ENCODE peak calls at places on chromosome 11, in four cellular contexts. Z is CD4-positive, alpha-beta T cell; P is sigmoid colon; T is MM.1S. M is an unnamed sample.

GRCh38 chr11:110297082-110297725 is 790 bp upstream of the RDX start:
- DNase-seq in P (no peak), Z (no peak), T (peak; percentile 7), M (no peak)

GRCh38 chr11:93905384-93905783 is 55.0 kb upstream of the VSTM5 start:
- DNase-seq in Z (no peak), T (no peak), P (no peak), M (no peak)

GRCh38 chr11:12189543-12190235 is 79.3 kb downstream of the MICAL2 start:
- DNase-seq in Z (peak; percentile 39), P (no peak), T (no peak), M (no peak)

GRCh38 chr11:114183041-114183511 is 113.1 kb upstream of the NNMT start:
- DNase-seq in Z (peak; percentile 53), P (peak; percentile 93), T (no peak), M (peak; percentile 24)

GRCh38 chr11:94828088-94828487 is 59.9 kb downstream of the AMOTL1 start:
- DNase-seq in Z (no peak), P (no peak), T (no peak), M (no peak)

GRCh38 chr11:91293119-91293518 is 931.5 kb upstream of the FAT3 start:
- DNase-seq in P (no peak), T (no peak), Z (no peak), M (no peak)

GRCh38 chr11:73271936-73272679 is at the start of gene P2RY6:
- DNase-seq in Z (no peak), T (peak; percentile 87), P (peak; percentile 70), M (no peak)

GRCh38 chr11:59158206-59159068 is 13.5 kb upstream of the DTX4 start:
- DNase-seq in P (no peak), T (peak; percentile 76), Z (peak; percentile 43), M (peak; percentile 43)

GRCh38 chr11:55838452-55838851 is at the start of gene OR5D16:
- DNase-seq in P (no peak), Z (no peak), T (no peak), M (no peak)

GRCh38 chr11:130634981-130635473 is 186.6 kb downstream of the ADAMTS15 start:
- DNase-seq in Z (no peak), T (no peak), P (no peak), M (no peak)

GRCh38 chr11:35723493-35724284 is 61.1 kb downstream of the TRIM44 start:
- DNase-seq in Z (no peak), T (no peak), P (no peak), M (no peak)

GRCh38 chr11:8268530-8269461 is 5.1 kb upstream of the LMO1 start:
- DNase-seq in T (no peak), P (peak; percentile 47), Z (no peak), M (no peak)

GRCh38 chr11:120182790-120183491 is 27.9 kb upstream of the OAF start:
- DNase-seq in T (no peak), Z (no peak), P (peak; percentile 66), M (no peak)

GRCh38 chr11:83693279-83693992 is 407.3 kb upstream of the CCDC90B start:
- DNase-seq in Z (no peak), P (no peak), T (no peak), M (no peak)

GRCh38 chr11:65459552-65459951 is 37.0 kb downstream of the NEAT1 start:
- DNase-seq in Z (no peak), P (peak; percentile 58), T (no peak), M (no peak)

GRCh38 chr11:2804189-2804588 is 81.4 kb downstream of the CDKN1C start:
- DNase-seq in P (no peak), Z (peak; percentile 0), T (no peak), M (no peak)

GRCh38 chr11:108635106-108635505 is 29.8 kb upstream of the DDX10 start:
- DNase-seq in P (no peak), Z (no peak), T (no peak), M (no peak)

GRCh38 chr11:123505546-123506299 is 75.7 kb downstream of the GRAMD1B start:
- DNase-seq in Z (no peak), P (no peak), T (no peak), M (no peak)

GRCh38 chr11:70552167-70552435 is 153.8 kb downstream of the CTTN start:
- DNase-seq in Z (no peak), T (no peak), P (no peak), M (no peak)

GRCh38 chr11:80733776-80734175 is 1292.9 kb upstream of the TENM4 start:
- DNase-seq in P (no peak), T (no peak), Z (no peak), M (no peak)

GRCh38 chr11:64870176-64870892 is 8.1 kb downstream of the EHD1 start:
- DNase-seq in T (no peak), Z (no peak), P (peak; percentile 81), M (no peak)

GRCh38 chr11:34028407-34028804 is 23.1 kb upstream of the CAPRIN1 start:
- DNase-seq in Z (no peak), P (no peak), T (no peak), M (no peak)

GRCh38 chr11:11476971-11477645 is 124.1 kb upstream of the CSNK2A3 start:
- DNase-seq in T (no peak), Z (no peak), P (no peak), M (no peak)

GRCh38 chr11:20154381-20154780 is 5.9 kb downstream of the DBX1 start:
- DNase-seq in P (no peak), Z (no peak), T (no peak), M (no peak)

GRCh38 chr11:45267660-45268340 is 18.3 kb downstream of the SYT13 start:
- DNase-seq in P (no peak), Z (no peak), T (no peak), M (no peak)

GRCh38 chr11:37504925-37505324 is 906.9 kb upstream of the RAG2 start:
- DNase-seq in P (no peak), T (no peak), Z (no peak), M (no peak)

GRCh38 chr11:37505406-37505805 is 907.4 kb upstream of the RAG2 start:
- DNase-seq in P (no peak), T (no peak), Z (no peak), M (no peak)

GRCh38 chr11:37502202-37502601 is 904.2 kb upstream of the RAG2 start:
- DNase-seq in T (peak; percentile 59), P (no peak), Z (no peak), M (no peak)

GRCh38 chr11:37503411-37504065 is 905.5 kb upstream of the RAG2 start:
- DNase-seq in T (peak; percentile 42), P (no peak), Z (no peak), M (no peak)

DNA sequence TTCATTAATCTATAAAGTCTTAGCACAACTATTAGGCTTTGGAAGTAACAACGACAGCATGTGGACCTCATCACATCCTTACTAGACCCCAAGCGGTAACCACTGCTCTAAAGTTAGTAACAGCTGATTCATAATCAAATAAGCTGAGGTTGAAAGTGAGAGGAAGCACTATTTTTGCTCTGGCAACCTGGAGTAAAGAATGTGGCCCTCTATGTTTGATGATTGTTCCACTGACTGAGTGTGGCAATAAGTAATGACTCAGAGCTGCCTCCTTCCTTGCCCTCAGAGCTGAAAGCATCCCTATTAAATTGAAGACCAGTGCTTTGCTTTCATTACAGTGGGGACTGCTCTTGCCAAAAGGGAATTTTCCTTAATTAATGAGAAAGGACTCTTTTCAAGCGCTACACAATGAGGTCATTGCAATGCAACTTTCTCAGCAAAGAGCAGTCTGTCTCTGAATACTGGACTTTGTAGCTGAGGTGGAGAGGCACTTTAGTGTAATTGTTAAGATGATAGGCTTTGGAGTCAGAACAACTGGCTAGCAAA is 906.1 kb upstream of the RAG2 start:
- DNase-seq in T (peak; percentile 90), Z (no peak), P (no peak), M (no peak)
- H3K27ac ChIP-seq in T (peak overlapping the region; percentile 90), Z (no peak overlapping the region), P (no peak overlapping the region), M (no peak overlapping the region)

GRCh38 chr11:134250675-134251074 is 2.5 kb downstream of the THYN1 start:
- DNase-seq in T (no peak), P (no peak), Z (no peak), M (no peak)

GRCh38 chr11:134252539-134253188 is 488 bp downstream of the THYN1 start:
- DNase-seq in T (no peak), P (no peak), Z (no peak), M (no peak)

GRCh38 chr11:134254433-134254832 is 1.1 kb downstream of the ACAD8 start:
- DNase-seq in Z (no peak), P (no peak), T (no peak), M (no peak)

GRCh38 chr11:134257101-134257500 is 3.7 kb downstream of the ACAD8 start:
- DNase-seq in T (no peak), P (no peak), Z (no peak), M (no peak)

DNA sequence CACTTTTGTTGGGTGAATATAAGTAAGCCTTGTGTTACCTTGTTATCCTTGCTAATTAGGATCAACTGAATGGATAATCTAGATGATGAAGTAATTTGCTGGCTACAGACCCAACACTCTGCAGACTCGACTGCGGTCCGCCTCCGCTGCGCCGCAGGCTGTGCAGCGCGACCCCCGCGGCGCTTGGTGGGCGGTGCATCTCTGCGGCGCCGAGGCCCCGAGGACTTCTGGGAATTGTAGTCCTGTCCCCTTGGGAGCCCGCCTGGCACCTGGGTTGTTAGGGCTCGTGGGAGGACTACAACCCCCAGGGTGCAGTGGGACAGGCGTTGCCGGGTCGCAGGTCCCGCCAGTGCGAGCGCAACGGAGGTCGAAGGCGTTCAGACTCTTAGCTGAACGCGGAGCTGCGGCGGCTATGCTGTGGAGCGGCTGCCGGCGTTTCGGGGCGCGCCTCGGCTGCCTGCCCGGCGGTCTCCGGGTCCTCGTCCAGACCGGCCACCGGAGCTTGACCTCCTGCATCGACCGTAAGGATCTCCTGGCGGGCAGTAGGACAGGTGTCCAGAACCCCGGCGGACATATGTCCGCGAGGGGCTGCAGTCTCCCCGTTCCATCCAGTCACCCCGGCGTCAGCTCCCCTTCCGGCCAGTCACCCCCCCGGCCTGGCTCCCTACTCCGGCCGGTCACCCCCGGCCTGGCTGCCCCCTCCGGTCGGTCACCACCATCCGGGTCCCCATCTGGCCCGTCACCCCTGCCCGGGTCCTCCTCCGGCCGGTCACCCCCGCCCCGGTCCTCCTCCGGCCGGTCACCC is at the start of the genes ACAD8 and THYN1:
- DNase-seq in T (peak; percentile 98), P (peak; percentile 99), Z (peak; percentile 97), M (peak; percentile 96)
- H3K27ac ChIP-seq in T (no peak within 1 kb of the TSS), P (peak within 1 kb of the TSS; percentile 76), Z (peak within 1 kb of the TSS; percentile 51), M (peak within 1 kb of the TSS; percentile 59)

GRCh38 chr11:1049911-1050580 is 13.5 kb upstream of the MUC6 start:
- DNase-seq in P (peak; percentile 61), Z (no peak), T (no peak), M (no peak)

GRCh38 chr11:1049071-1049405 is 12.5 kb upstream of the MUC6 start:
- DNase-seq in P (peak; percentile 46), T (no peak), Z (no peak), M (no peak)

GRCh38 chr11:1049431-1049891 is 12.9 kb upstream of the MUC6 start:
- DNase-seq in P (peak; percentile 61), T (no peak), Z (no peak), M (no peak)

GRCh38 chr11:1048375-1049070 is 12.0 kb upstream of the MUC6 start:
- DNase-seq in Z (no peak), T (no peak), P (no peak), M (no peak)

GRCh38 chr11:1047576-1048156 is 11.1 kb upstream of the MUC6 start:
- DNase-seq in P (peak; percentile 38), Z (no peak), T (no peak), M (no peak)
- H3K27ac ChIP-seq in P (no peak overlapping the region), Z (no peak overlapping the region), T (no peak overlapping the region), M (no peak overlapping the region)

GRCh38 chr11:32991898-32992297 is 23.8 kb upstream of the DEPDC7 start:
- DNase-seq in Z (no peak), P (no peak), T (no peak), M (no peak)

GRCh38 chr11:32987851-32988250 is 27.8 kb upstream of the DEPDC7 start:
- DNase-seq in P (no peak), Z (no peak), T (no peak), M (no peak)

GRCh38 chr11:32990481-32990880 is 25.2 kb upstream of the DEPDC7 start:
- DNase-seq in Z (no peak), P (no peak), T (no peak), M (no peak)

GRCh38 chr11:32985600-32985999 is 30.1 kb upstream of the DEPDC7 start:
- DNase-seq in Z (no peak), T (no peak), P (no peak), M (no peak)

GRCh38 chr11:32991427-32991826 is 24.3 kb upstream of the DEPDC7 start:
- DNase-seq in T (no peak), Z (no peak), P (no peak), M (no peak)
- H3K27ac ChIP-seq in T (no peak overlapping the region), Z (no peak overlapping the region), P (no peak overlapping the region), M (no peak overlapping the region)